ENCODE peak calls at places on chromosomes 5 and 9, in nine cellular contexts. E is Karpas-422, P is GM23338, U is neuronal stem cell, K is K562, Z is hepatocyte, B is A549, I is IMR-90, C is fibroblast of lung. J is an unnamed sample.

GRCh38 chr9:121889990-121890563 is 203.0 kb downstream of the TTLL11 start:
- DNase-seq in C (peak), K (no peak), B (no peak), Z (no peak), P (no peak), I (peak), U (no peak), E (no peak), J (peak)

GRCh38 chr9:70355801-70356200 is 58.7 kb downstream of the KLF9 start:
- DNase-seq in C (no peak), U (no peak), Z (no peak), I (no peak), P (no peak), K (no peak), E (no peak), B (no peak), J (no peak)

GRCh38 chr5:116378007-116378831 is 196.4 kb downstream of the SEMA6A start:
- DNase-seq in K (no peak), P (no peak), C (no peak), B (no peak), I (no peak), Z (no peak), E (no peak), U (no peak), J (no peak)

GRCh38 chr5:41507501-41507900 is 2.9 kb downstream of the PLCXD3 start:
- DNase-seq in E (no peak), P (no peak), U (no peak), I (no peak), K (no peak), B (no peak), Z (no peak), C (no peak), J (no peak)

GRCh38 chr5:151072234-151073025 is 8.4 kb downstream of the TNIP1 start:
- DNase-seq in P (no peak), Z (peak), E (no peak), B (peak), U (no peak), K (no peak), C (peak), I (peak), J (peak)

GRCh38 chr9:132942541-132943182 is 1.8 kb downstream of the TSC1 start:
- DNase-seq in E (peak), B (no peak), C (peak), Z (no peak), I (peak), P (no peak), U (no peak), K (no peak), J (no peak)

GRCh38 chr9:92310562-92310961 is 14.6 kb downstream of the NOL8 start:
- DNase-seq in C (no peak), U (no peak), B (no peak), Z (no peak), K (no peak), I (peak), P (no peak), E (no peak), J (no peak)

GRCh38 chr9:126663661-126664072 is 49.9 kb downstream of the LMX1B start:
- DNase-seq in B (no peak), E (no peak), K (no peak), P (no peak), I (no peak), Z (no peak), C (no peak), U (no peak), J (no peak)

GRCh38 chr5:127072861-127073846 is at the start of gene C5orf63:
- DNase-seq in Z (no peak), B (peak), U (no peak), C (peak), E (peak), I (peak), P (peak), K (peak), J (peak)

GRCh38 chr5:6305821-6306220 is 72.5 kb downstream of the MED10 start:
- DNase-seq in I (no peak), Z (no peak), K (no peak), P (no peak), C (no peak), B (no peak), E (no peak), U (no peak), J (no peak)

GRCh38 chr5:95272530-95272929 is 12.4 kb downstream of the MCTP1 start:
- DNase-seq in E (no peak), K (no peak), U (no peak), C (no peak), B (no peak), I (no peak), Z (no peak), P (no peak), J (no peak)

GRCh38 chr5:160991205-160991604 is 139.2 kb upstream of the ATP10B start:
- DNase-seq in I (no peak), P (no peak), C (no peak), U (no peak), K (no peak), E (no peak), B (no peak), Z (no peak), J (no peak)

GRCh38 chr5:54093081-54093492 is 217.3 kb downstream of the ARL15 start:
- DNase-seq in K (no peak), E (no peak), C (no peak), U (no peak), P (no peak), B (no peak), I (no peak), Z (no peak), J (no peak)

GRCh38 chr5:158414780-158415179 is 555.8 kb upstream of the CLINT1 start:
- DNase-seq in U (no peak), P (no peak), Z (no peak), B (no peak), K (no peak), I (peak), C (peak), E (no peak), J (no peak)

GRCh38 chr5:96743805-96744559 is 63.8 kb downstream of the ERAP1 start:
- DNase-seq in P (no peak), E (no peak), B (no peak), K (no peak), I (no peak), Z (no peak), C (no peak), U (no peak), J (no peak)

GRCh38 chr5:138339086-138339456 is 1.0 kb downstream of the FAM53C start:
- DNase-seq in I (no peak), K (no peak), U (no peak), E (peak), C (no peak), B (no peak), Z (peak), P (peak), J (peak)

GRCh38 chr9:112754578-112754977 is 4.0 kb downstream of the SNX30 start:
- DNase-seq in E (peak), B (no peak), U (no peak), Z (no peak), P (no peak), I (peak), K (no peak), C (peak), J (no peak)

GRCh38 chr9:32265037-32265436 is 119.4 kb upstream of the ACO1 start:
- DNase-seq in E (no peak), P (no peak), K (no peak), C (no peak), Z (no peak), U (peak), B (no peak), I (no peak), J (no peak)

GRCh38 chr9:92887880-92888338 is 10.1 kb upstream of the ZNF484 start:
- DNase-seq in I (no peak), Z (no peak), P (no peak), C (no peak), U (no peak), E (no peak), K (no peak), B (no peak), J (no peak)

GRCh38 chr9:5428794-5429528 is 8.8 kb downstream of the PLGRKT start:
- DNase-seq in C (no peak), B (no peak), K (no peak), U (no peak), I (no peak), P (no peak), E (no peak), Z (no peak), J (no peak)

GRCh38 chr5:180316586-180316985 is 24.7 kb upstream of the MAPK9 start:
- DNase-seq in P (no peak), I (no peak), Z (no peak), E (no peak), K (no peak), C (no peak), B (no peak), U (no peak), J (no peak)

GRCh38 chr5:139635606-139636206 is 12.4 kb upstream of the CXXC5 start:
- DNase-seq in Z (peak), U (no peak), E (peak), K (peak), B (no peak), I (peak), P (peak), C (peak), J (peak)

GRCh38 chr5:44089419-44090125 is 299.6 kb downstream of the FGF10 start:
- DNase-seq in I (no peak), K (no peak), E (no peak), B (no peak), Z (no peak), C (no peak), U (no peak), P (no peak), J (no peak)

GRCh38 chr5:57859626-57860025 is 377.0 kb upstream of the ACTBL2 start:
- DNase-seq in I (no peak), U (no peak), C (no peak), P (no peak), B (no peak), Z (no peak), K (no peak), E (no peak), J (no peak)

GRCh38 chr9:135498381-135499126 is 1.9 kb upstream of the MRPS2 start:
- DNase-seq in Z (no peak), P (no peak), C (no peak), B (no peak), I (no peak), E (no peak), K (no peak), U (no peak), J (peak)

GRCh38 chr9:89755835-89756234 is 151.0 kb downstream of the GADD45G start:
- DNase-seq in K (no peak), B (no peak), P (no peak), E (no peak), I (peak), Z (peak), C (peak), U (no peak), J (no peak)

GRCh38 chr9:71001780-71002386 is 119.5 kb downstream of the TRPM3 start:
- DNase-seq in Z (peak), B (no peak), U (peak), E (peak), I (peak), K (peak), P (peak), C (peak), J (no peak)

GRCh38 chr5:27592231-27592630 is 553.8 kb upstream of the CDH9 start:
- DNase-seq in U (no peak), P (peak), Z (no peak), E (no peak), K (no peak), B (no peak), I (no peak), C (peak), J (peak)

GRCh38 chr9:105006514-105006913 is 78.6 kb upstream of the ABCA1 start:
- DNase-seq in I (no peak), K (no peak), E (no peak), P (no peak), U (no peak), B (no peak), Z (no peak), C (no peak), J (no peak)

GRCh38 chr5:140134277-140134935 is 8.7 kb downstream of the IGIP start:
- DNase-seq in Z (no peak), C (no peak), P (no peak), K (no peak), B (no peak), E (no peak), U (no peak), I (no peak), J (no peak)

GRCh38 chr5:54663876-54664275 is 146.3 kb downstream of the SNX18 start:
- DNase-seq in K (no peak), B (no peak), Z (no peak), P (no peak), U (no peak), C (peak), I (peak), E (no peak), J (peak)

GRCh38 chr9:79129865-79130480 is 441.8 kb upstream of the TLE4 start:
- DNase-seq in E (peak), Z (peak), B (peak), C (peak), K (peak), P (peak), I (peak), U (peak), J (no peak)

GRCh38 chr5:41793156-41793770 is 77.0 kb downstream of the OXCT1 start:
- DNase-seq in E (no peak), B (no peak), C (peak), K (no peak), P (no peak), I (peak), U (no peak), Z (peak), J (no peak)

GRCh38 chr5:138459311-138459710 is 6.0 kb upstream of the EGR1 start:
- DNase-seq in C (no peak), K (no peak), E (no peak), Z (peak), I (no peak), B (no peak), U (no peak), P (no peak), J (no peak)

GRCh38 chr9:127942152-127943010 is 4.7 kb upstream of the DPM2 start:
- DNase-seq in I (peak), B (peak), P (peak), C (peak), E (peak), Z (peak), K (peak), U (peak), J (peak)

GRCh38 chr9:116007824-116008223 is 145.8 kb upstream of the PAPPA start:
- DNase-seq in B (no peak), I (no peak), K (no peak), U (no peak), C (no peak), E (no peak), P (no peak), Z (no peak), J (no peak)
- H3K4me3 ChIP-seq in B (no peak), I (no peak), K (no peak), U (no peak), C (no peak), E (no peak), P (no peak), Z (no peak), J (no peak)

GRCh38 chr9:131691969-131692611 is 47.8 kb downstream of the RAPGEF1 start:
- DNase-seq in E (no peak), Z (no peak), B (no peak), K (no peak), U (no peak), C (no peak), P (no peak), I (no peak), J (no peak)
- H3K27ac ChIP-seq in E (no peak), Z (peak), B (no peak), K (no peak), U (no peak), C (no peak), P (no peak), I (no peak), J (no peak)

DNA sequence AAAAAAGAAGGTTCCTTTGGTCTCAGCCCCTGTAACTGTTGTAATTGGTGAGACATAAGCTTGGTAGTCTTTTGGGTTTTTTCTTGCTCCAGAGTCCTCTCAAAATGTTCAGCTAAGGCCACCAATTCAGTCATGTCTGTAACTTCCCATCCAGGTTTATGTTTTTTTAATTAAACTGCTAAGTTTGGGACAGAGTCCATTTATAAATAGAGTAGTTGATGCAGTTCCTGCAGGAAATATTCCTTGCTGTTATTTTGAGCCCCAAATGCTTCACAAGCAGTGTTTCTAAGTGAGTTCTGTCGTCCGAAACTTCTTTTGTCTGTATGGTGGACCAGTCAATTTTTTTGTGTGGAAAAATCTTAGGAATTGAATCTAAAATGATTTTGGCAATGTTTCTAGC is 155.0 kb downstream of the AOPEP start:
- DNase-seq in K (no peak), B (no peak), I (no peak), C (no peak), E (no peak), U (no peak), P (no peak), Z (no peak), J (no peak)
- H3K4me2 ChIP-seq in K (no peak), B (peak), I (no peak), C (no peak), E (peak), U (no peak), P (no peak), Z (no peak), J (no peak)

GRCh38 chr9:38228331-38229122 is 159.5 kb upstream of the SHB start:
- DNase-seq in I (no peak), U (no peak), K (no peak), E (no peak), Z (peak), P (no peak), B (no peak), C (peak), J (no peak)
- H3K4me3 ChIP-seq in I (no peak), U (no peak), K (no peak), E (no peak), Z (no peak), P (no peak), B (no peak), C (no peak), J (no peak)

J was measured in osteoblast.